ENCODE peak calls at places on chromosome 22, in nine cellular contexts. One of them, this sample, is unnamed.

GRCh38 chr22:44638966-44639739 is 62.9 kb upstream of the PRR5 start:
- DNase-seq in GM23338: no peak
- DNase-seq in PC-3: no peak
- DNase-seq in neural progenitor cell: no peak
- DNase-seq in mammary epithelial cell: no peak
- DNase-seq in HepG2: no peak
- DNase-seq in HCT116: no peak
- DNase-seq in K562: no peak
- DNase-seq in fibroblast of lung: no peak
- DNase-seq in this sample: no peak

GRCh38 chr22:22670076-22670795 is 25.8 kb downstream of the GGTLC2 start:
- DNase-seq in HCT116: no peak
- DNase-seq in K562: no peak
- DNase-seq in neural progenitor cell: no peak
- DNase-seq in mammary epithelial cell: no peak
- DNase-seq in GM23338: no peak
- DNase-seq in PC-3: no peak
- DNase-seq in HepG2: no peak
- DNase-seq in fibroblast of lung: no peak
- DNase-seq in this sample: no peak

GRCh38 chr22:29762263-29762662 is 4.5 kb downstream of the ZMAT5 start:
- DNase-seq in K562: no peak
- DNase-seq in mammary epithelial cell: no peak
- DNase-seq in GM23338: no peak
- DNase-seq in fibroblast of lung: no peak
- DNase-seq in HCT116: peak
- DNase-seq in HepG2: no peak
- DNase-seq in PC-3: peak
- DNase-seq in neural progenitor cell: no peak
- DNase-seq in this sample: no peak

GRCh38 chr22:19052941-19053551 is 69.2 kb downstream of the DGCR2 start:
- DNase-seq in HepG2: no peak
- DNase-seq in fibroblast of lung: no peak
- DNase-seq in K562: no peak
- DNase-seq in PC-3: no peak
- DNase-seq in GM23338: no peak
- DNase-seq in neural progenitor cell: no peak
- DNase-seq in mammary epithelial cell: no peak
- DNase-seq in HCT116: no peak
- DNase-seq in this sample: no peak

GRCh38 chr22:40805699-40806203 is 13.4 kb downstream of the SLC25A17 start:
- DNase-seq in fibroblast of lung: no peak
- DNase-seq in HepG2: no peak
- DNase-seq in HCT116: no peak
- DNase-seq in PC-3: no peak
- DNase-seq in K562: no peak
- DNase-seq in neural progenitor cell: no peak
- DNase-seq in mammary epithelial cell: no peak
- DNase-seq in GM23338: no peak
- DNase-seq in this sample: no peak

GRCh38 chr22:35561796-35562526 is 21.3 kb downstream of the RASD2 start:
- DNase-seq in PC-3: peak
- DNase-seq in GM23338: peak
- DNase-seq in fibroblast of lung: peak
- DNase-seq in neural progenitor cell: no peak
- DNase-seq in mammary epithelial cell: peak
- DNase-seq in HepG2: no peak
- DNase-seq in HCT116: peak
- DNase-seq in K562: peak
- DNase-seq in this sample: peak

GRCh38 chr22:27843441-27843840 is 41.9 kb upstream of the MN1 start:
- DNase-seq in K562: no peak
- DNase-seq in mammary epithelial cell: no peak
- DNase-seq in fibroblast of lung: no peak
- DNase-seq in GM23338: no peak
- DNase-seq in PC-3: no peak
- DNase-seq in HepG2: no peak
- DNase-seq in HCT116: no peak
- DNase-seq in neural progenitor cell: no peak
- DNase-seq in this sample: no peak

GRCh38 chr22:47805394-47805935 is 1043.0 kb downstream of the TBC1D22A start:
- DNase-seq in K562: no peak
- DNase-seq in neural progenitor cell: no peak
- DNase-seq in fibroblast of lung: no peak
- DNase-seq in PC-3: no peak
- DNase-seq in GM23338: no peak
- DNase-seq in HepG2: no peak
- DNase-seq in mammary epithelial cell: no peak
- DNase-seq in HCT116: no peak
- DNase-seq in this sample: no peak

GRCh38 chr22:27686534-27686933 is 115.0 kb downstream of the MN1 start:
- DNase-seq in HepG2: peak
- DNase-seq in K562: no peak
- DNase-seq in neural progenitor cell: no peak
- DNase-seq in HCT116: peak
- DNase-seq in PC-3: no peak
- DNase-seq in fibroblast of lung: peak
- DNase-seq in GM23338: no peak
- DNase-seq in mammary epithelial cell: no peak
- DNase-seq in this sample: peak

GRCh38 chr22:44709881-44710400 is 7.9 kb downstream of the PRR5 start:
- DNase-seq in PC-3: no peak
- DNase-seq in mammary epithelial cell: no peak
- DNase-seq in neural progenitor cell: no peak
- DNase-seq in HepG2: no peak
- DNase-seq in fibroblast of lung: no peak
- DNase-seq in HCT116: no peak
- DNase-seq in K562: peak
- DNase-seq in GM23338: no peak
- DNase-seq in this sample: no peak

DNA sequence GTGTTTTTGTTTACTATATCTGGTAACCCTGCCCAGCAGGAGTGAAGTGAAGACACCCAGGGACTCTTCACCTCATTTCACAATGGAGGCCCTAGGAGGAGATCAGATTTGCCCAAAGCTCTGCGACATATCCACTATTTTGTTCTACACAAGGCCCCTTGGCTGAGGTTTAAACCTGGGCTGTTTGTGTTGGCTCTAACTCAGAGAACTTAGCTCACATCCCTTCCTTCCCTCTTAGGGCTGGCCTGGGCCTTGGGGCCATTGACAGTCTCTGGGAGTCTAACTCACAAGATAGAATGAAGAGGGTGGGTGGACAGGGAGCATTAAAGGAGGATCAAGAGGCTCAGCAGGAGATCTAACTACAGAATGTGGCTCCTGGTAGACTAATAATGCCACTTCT is 8.2 kb upstream of the PLA2G3 start:
- DNase-seq in fibroblast of lung: peak
- DNase-seq in PC-3: no peak
- DNase-seq in HCT116: no peak
- DNase-seq in mammary epithelial cell: no peak
- DNase-seq in HepG2: no peak
- DNase-seq in K562: no peak
- DNase-seq in GM23338: no peak
- DNase-seq in neural progenitor cell: no peak
- DNase-seq in this sample: peak
- H3K27ac ChIP-seq in fibroblast of lung: no peak
- H3K27ac ChIP-seq in PC-3: no peak
- H3K27ac ChIP-seq in HCT116: no peak
- H3K27ac ChIP-seq in mammary epithelial cell: no peak
- H3K27ac ChIP-seq in HepG2: no peak
- H3K27ac ChIP-seq in K562: no peak
- H3K27ac ChIP-seq in GM23338: no peak
- H3K27ac ChIP-seq in neural progenitor cell: no peak
- H3K27ac ChIP-seq in this sample: no peak

GRCh38 chr22:20957691-20958440 is 9.2 kb upstream of the AIFM3 start:
- DNase-seq in K562: no peak
- DNase-seq in HepG2: no peak
- DNase-seq in PC-3: peak
- DNase-seq in mammary epithelial cell: no peak
- DNase-seq in HCT116: no peak
- DNase-seq in GM23338: peak
- DNase-seq in neural progenitor cell: peak
- DNase-seq in fibroblast of lung: peak
- DNase-seq in this sample: no peak

GRCh38 chr22:20957118-20957690 is 9.9 kb upstream of the AIFM3 start:
- DNase-seq in HepG2: no peak
- DNase-seq in neural progenitor cell: peak
- DNase-seq in K562: no peak
- DNase-seq in HCT116: no peak
- DNase-seq in mammary epithelial cell: no peak
- DNase-seq in fibroblast of lung: no peak
- DNase-seq in GM23338: peak
- DNase-seq in PC-3: peak
- DNase-seq in this sample: no peak

GRCh38 chr22:20955548-20955947 is 11.5 kb upstream of the AIFM3 start:
- DNase-seq in PC-3: peak
- DNase-seq in K562: no peak
- DNase-seq in HCT116: peak
- DNase-seq in HepG2: no peak
- DNase-seq in fibroblast of lung: no peak
- DNase-seq in neural progenitor cell: no peak
- DNase-seq in mammary epithelial cell: no peak
- DNase-seq in GM23338: no peak
- DNase-seq in this sample: no peak

GRCh38 chr22:20953668-20954500 is 13.2 kb upstream of the AIFM3 start:
- DNase-seq in neural progenitor cell: no peak
- DNase-seq in PC-3: no peak
- DNase-seq in fibroblast of lung: peak
- DNase-seq in HepG2: peak
- DNase-seq in HCT116: no peak
- DNase-seq in GM23338: no peak
- DNase-seq in K562: no peak
- DNase-seq in mammary epithelial cell: peak
- DNase-seq in this sample: no peak

GRCh38 chr22:20956258-20957117 is 10.6 kb upstream of the AIFM3 start:
- DNase-seq in PC-3: peak
- DNase-seq in GM23338: peak
- DNase-seq in HepG2: peak
- DNase-seq in mammary epithelial cell: peak
- DNase-seq in neural progenitor cell: peak
- DNase-seq in HCT116: peak
- DNase-seq in K562: no peak
- DNase-seq in fibroblast of lung: peak
- DNase-seq in this sample: peak
- TF ChIP-seq CTCF in PC-3: peak
- TF ChIP-seq CTCF in GM23338: peak
- TF ChIP-seq CTCF in HepG2: peak
- TF ChIP-seq CTCF in mammary epithelial cell: no peak
- TF ChIP-seq CTCF in neural progenitor cell: peak
- TF ChIP-seq CTCF in HCT116: peak
- TF ChIP-seq CTCF in K562: peak
- TF ChIP-seq CTCF in fibroblast of lung: no peak
- TF ChIP-seq CTCF in this sample: no peak

GRCh38 chr22:37311761-37312312 is 29.5 kb downstream of the CYTH4 start:
- DNase-seq in HCT116: no peak
- DNase-seq in mammary epithelial cell: no peak
- DNase-seq in fibroblast of lung: no peak
- DNase-seq in neural progenitor cell: no peak
- DNase-seq in K562: no peak
- DNase-seq in PC-3: no peak
- DNase-seq in GM23338: no peak
- DNase-seq in HepG2: no peak
- DNase-seq in this sample: no peak

GRCh38 chr22:37310815-37311595 is 28.7 kb downstream of the CYTH4 start:
- DNase-seq in PC-3: no peak
- DNase-seq in HCT116: no peak
- DNase-seq in K562: no peak
- DNase-seq in HepG2: no peak
- DNase-seq in GM23338: no peak
- DNase-seq in fibroblast of lung: no peak
- DNase-seq in neural progenitor cell: no peak
- DNase-seq in mammary epithelial cell: no peak
- DNase-seq in this sample: no peak

GRCh38 chr22:37308385-37309200 is 26.3 kb downstream of the CYTH4 start:
- DNase-seq in fibroblast of lung: no peak
- DNase-seq in neural progenitor cell: no peak
- DNase-seq in HepG2: no peak
- DNase-seq in GM23338: no peak
- DNase-seq in PC-3: no peak
- DNase-seq in mammary epithelial cell: no peak
- DNase-seq in K562: no peak
- DNase-seq in HCT116: no peak
- DNase-seq in this sample: no peak

GRCh38 chr22:37309221-37310074 is 27.1 kb downstream of the CYTH4 start:
- DNase-seq in HCT116: no peak
- DNase-seq in mammary epithelial cell: no peak
- DNase-seq in PC-3: no peak
- DNase-seq in GM23338: no peak
- DNase-seq in K562: peak
- DNase-seq in fibroblast of lung: no peak
- DNase-seq in HepG2: no peak
- DNase-seq in neural progenitor cell: no peak
- DNase-seq in this sample: no peak

DNA sequence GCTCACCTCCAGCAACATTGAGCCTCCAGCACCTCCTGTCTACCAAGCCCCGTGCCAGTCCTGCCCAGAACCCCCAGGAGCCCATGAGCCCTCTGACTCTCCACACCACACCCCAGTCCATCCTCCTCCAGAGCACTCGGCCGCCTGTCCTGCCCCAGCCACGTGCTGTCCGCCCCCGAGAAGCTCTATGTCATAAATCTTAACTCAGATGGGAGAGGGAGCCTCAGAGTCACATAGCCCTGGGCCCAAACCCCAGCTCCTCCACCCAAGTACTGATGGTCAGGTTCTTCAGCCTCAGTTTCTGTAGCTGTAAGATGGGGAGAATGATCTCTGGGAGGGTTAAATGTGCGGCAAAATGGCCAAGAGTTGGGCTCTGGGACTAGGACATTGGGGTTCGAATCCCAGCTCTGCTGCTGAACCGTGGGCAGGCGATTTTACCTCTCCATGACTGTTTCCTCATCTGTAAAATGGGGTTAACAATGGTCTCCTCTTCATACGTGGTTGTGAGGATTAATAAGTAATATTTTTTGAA is 27.8 kb downstream of the CYTH4 start:
- DNase-seq in GM23338: no peak
- DNase-seq in K562: peak
- DNase-seq in HCT116: no peak
- DNase-seq in fibroblast of lung: no peak
- DNase-seq in HepG2: no peak
- DNase-seq in mammary epithelial cell: peak
- DNase-seq in neural progenitor cell: no peak
- DNase-seq in PC-3: no peak
- DNase-seq in this sample: no peak
- TF ChIP-seq EZH2 in GM23338: no peak
- TF ChIP-seq EZH2 in K562: no peak
- TF ChIP-seq EZH2 in HCT116: no peak
- TF ChIP-seq EZH2 in fibroblast of lung: no peak
- TF ChIP-seq EZH2 in HepG2: no peak
- TF ChIP-seq EZH2 in mammary epithelial cell: no peak
- TF ChIP-seq EZH2 in neural progenitor cell: no peak
- TF ChIP-seq EZH2 in PC-3: no peak
- TF ChIP-seq EZH2 in this sample: no peak

DNA sequence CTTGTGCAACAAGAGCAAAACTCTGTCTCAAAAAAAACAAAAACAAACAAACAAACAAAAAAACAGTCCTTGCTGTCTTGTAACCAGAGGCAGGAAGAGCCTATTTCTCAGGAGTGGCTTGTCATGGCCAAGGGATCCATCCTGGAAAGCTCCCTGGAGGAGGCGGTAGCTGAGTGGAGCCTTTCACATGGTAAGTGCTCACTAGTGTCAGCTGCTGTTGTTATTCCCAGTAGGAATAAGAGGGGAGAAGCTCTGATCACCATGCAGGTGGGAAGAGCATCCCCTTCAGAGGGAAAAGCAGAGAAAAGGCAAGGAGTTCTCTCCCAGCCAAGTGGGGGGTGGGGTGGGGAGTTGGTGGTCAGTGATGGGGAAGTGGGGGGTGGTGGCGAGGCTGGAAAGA is 54.6 kb upstream of the WNT7B start:
- DNase-seq in mammary epithelial cell: no peak
- DNase-seq in HepG2: no peak
- DNase-seq in GM23338: peak
- DNase-seq in fibroblast of lung: no peak
- DNase-seq in neural progenitor cell: no peak
- DNase-seq in K562: no peak
- DNase-seq in PC-3: no peak
- DNase-seq in HCT116: no peak
- DNase-seq in this sample: no peak
- H3K27ac ChIP-seq in mammary epithelial cell: no peak
- H3K27ac ChIP-seq in HepG2: no peak
- H3K27ac ChIP-seq in GM23338: peak
- H3K27ac ChIP-seq in fibroblast of lung: no peak
- H3K27ac ChIP-seq in neural progenitor cell: no peak
- H3K27ac ChIP-seq in K562: no peak
- H3K27ac ChIP-seq in PC-3: no peak
- H3K27ac ChIP-seq in HCT116: no peak
- H3K27ac ChIP-seq in this sample: no peak